ENCODE peak calls at places on chromosomes 3 and 15, in eight cellular contexts. A, J, W, P, S, K, I and O are unnamed samples.

GRCh38 chr3:56303508-56303907 is 164.8 kb downstream of the ERC2 start:
- DNase-seq in J (no peak), W (no peak), K (no peak), S (no peak), P (peak; percentile 70), I (peak; percentile 48), A (peak; percentile 44), O (peak; percentile 66)

GRCh38 chr3:14204605-14205284 is 26.1 kb downstream of the LSM3 start:
- DNase-seq in W (no peak), I (no peak), A (peak; percentile 52), P (no peak), J (no peak), K (no peak), S (no peak), O (peak; percentile 64)

GRCh38 chr3:16516695-16517481 is 3.4 kb upstream of the RFTN1 start:
- DNase-seq in P (peak; percentile 63), S (no peak), K (no peak), J (no peak), A (peak; percentile 70), W (no peak), I (peak; percentile 23), O (peak; percentile 72)

GRCh38 chr15:66738595-66738994 is 36.6 kb downstream of the SMAD6 start:
- DNase-seq in K (no peak), P (no peak), W (no peak), J (peak; percentile 38), S (no peak), A (no peak), I (no peak), O (no peak)

GRCh38 chr3:142973217-142974009 is 9.9 kb upstream of the PAQR9 start:
- DNase-seq in W (no peak), K (no peak), A (no peak), S (no peak), P (no peak), J (no peak), I (no peak), O (no peak)

GRCh38 chr3:9669720-9670432 is 20.6 kb downstream of the MTMR14 start:
- DNase-seq in I (no peak), J (peak; percentile 47), S (no peak), K (no peak), A (no peak), W (no peak), P (no peak), O (no peak)

GRCh38 chr3:171801738-171802600 is 8.3 kb downstream of the PLD1 start:
- DNase-seq in P (no peak), K (no peak), A (peak; percentile 97), I (peak; percentile 17), W (no peak), J (no peak), S (peak; percentile 76), O (peak; percentile 81)

GRCh38 chr3:37984596-37984995 is 6.0 kb upstream of the VILL start:
- DNase-seq in J (no peak), S (no peak), I (no peak), K (no peak), P (no peak), A (no peak), W (no peak), O (no peak)

GRCh38 chr3:149215474-149215873 is 6.2 kb downstream of the CP start:
- DNase-seq in I (no peak), W (no peak), S (no peak), K (no peak), J (no peak), A (no peak), P (no peak), O (peak; percentile 50)